ENCODE peak calls at places on chromosomes 16 and 17, in four cellular contexts. One of them, this sample, is unnamed.

GRCh38 chr17:76076765-76077581 is 2.0 kb upstream of the ZACN start:
- DNase-seq in H9: peak
- DNase-seq in IMR-90: peak
- DNase-seq in H1: no peak
- DNase-seq in this sample: no peak

GRCh38 chr17:46191332-46192210 is 1.7 kb downstream of the KANSL1 start:
- DNase-seq in H9: peak
- DNase-seq in H1: no peak
- DNase-seq in IMR-90: no peak
- DNase-seq in this sample: peak

GRCh38 chr16:24645739-24646645 is 83.5 kb upstream of the TNRC6A start:
- DNase-seq in H9: no peak
- DNase-seq in IMR-90: peak
- DNase-seq in H1: no peak
- DNase-seq in this sample: no peak

GRCh38 chr16:19644877-19645276 is 73.2 kb downstream of the KNOP1 start:
- DNase-seq in H9: no peak
- DNase-seq in IMR-90: peak
- DNase-seq in H1: no peak
- DNase-seq in this sample: peak

GRCh38 chr17:6639014-6639650 is 1.4 kb downstream of the KIAA0753 start:
- DNase-seq in H9: no peak
- DNase-seq in H1: no peak
- DNase-seq in IMR-90: no peak
- DNase-seq in this sample: no peak

GRCh38 chr17:72539981-72540897 is 419.4 kb downstream of the SOX9 start:
- DNase-seq in H9: peak
- DNase-seq in IMR-90: peak
- DNase-seq in H1: no peak
- DNase-seq in this sample: peak

GRCh38 chr17:28030386-28030785 is 12.1 kb upstream of the NLK start:
- DNase-seq in IMR-90: no peak
- DNase-seq in H9: no peak
- DNase-seq in H1: no peak
- DNase-seq in this sample: no peak

GRCh38 chr16:28981517-28981916 is 3.3 kb upstream of the LAT start:
- DNase-seq in H1: no peak
- DNase-seq in H9: peak
- DNase-seq in IMR-90: no peak
- DNase-seq in this sample: peak

GRCh38 chr17:17921192-17922082 is 50.8 kb downstream of the TOM1L2 start:
- DNase-seq in IMR-90: peak
- DNase-seq in H9: peak
- DNase-seq in H1: peak
- DNase-seq in this sample: peak

GRCh38 chr17:4806770-4807533 is at the start of gene PLD2:
- DNase-seq in H1: no peak
- DNase-seq in IMR-90: peak
- DNase-seq in H9: peak
- DNase-seq in this sample: peak

GRCh38 chr16:81486555-81487061 is 42.0 kb downstream of the CMIP start:
- DNase-seq in H9: no peak
- DNase-seq in H1: no peak
- DNase-seq in IMR-90: peak
- DNase-seq in this sample: no peak

GRCh38 chr16:15502041-15502725 is 67.8 kb downstream of the BMERB1 start:
- DNase-seq in H9: no peak
- DNase-seq in IMR-90: peak
- DNase-seq in H1: no peak
- DNase-seq in this sample: peak

GRCh38 chr16:70680495-70681381 is 5.1 kb downstream of the MTSS2 start:
- DNase-seq in H9: no peak
- DNase-seq in H1: no peak
- DNase-seq in IMR-90: no peak
- DNase-seq in this sample: no peak

GRCh38 chr16:85462405-85463227 is 150.5 kb upstream of the GSE1 start:
- DNase-seq in IMR-90: no peak
- DNase-seq in H1: no peak
- DNase-seq in H9: no peak
- DNase-seq in this sample: peak

GRCh38 chr16:9539346-9539745 is 447.9 kb downstream of the HAPSTR1 start:
- DNase-seq in H1: no peak
- DNase-seq in H9: no peak
- DNase-seq in IMR-90: no peak
- DNase-seq in this sample: no peak

GRCh38 chr17:9021985-9022552 is 759 bp downstream of the NTN1 start:
- DNase-seq in IMR-90: peak
- DNase-seq in H9: peak
- DNase-seq in H1: no peak
- DNase-seq in this sample: no peak

GRCh38 chr17:40323731-40324650 is 15.0 kb downstream of the RARA start:
- DNase-seq in IMR-90: peak
- DNase-seq in H9: no peak
- DNase-seq in H1: no peak
- DNase-seq in this sample: no peak

GRCh38 chr16:82061861-82062525 is 26.9 kb downstream of the HSD17B2 start:
- DNase-seq in IMR-90: peak
- DNase-seq in H1: no peak
- DNase-seq in H9: peak
- DNase-seq in this sample: peak

GRCh38 chr17:14622622-14623101 is 321.8 kb downstream of the HS3ST3B1 start:
- DNase-seq in IMR-90: no peak
- DNase-seq in H9: no peak
- DNase-seq in H1: no peak
- DNase-seq in this sample: no peak

GRCh38 chr17:61574542-61575351 is 16.3 kb downstream of the NACA2 start:
- DNase-seq in H9: peak
- DNase-seq in H1: no peak
- DNase-seq in IMR-90: peak
- DNase-seq in this sample: peak

GRCh38 chr17:75295220-75296158 is 6.3 kb upstream of the SLC25A19 start:
- DNase-seq in H1: no peak
- DNase-seq in IMR-90: no peak
- DNase-seq in H9: no peak
- DNase-seq in this sample: no peak

GRCh38 chr17:7042507-7043194 is 1.2 kb downstream of the SLC16A11 start:
- DNase-seq in IMR-90: no peak
- DNase-seq in H1: no peak
- DNase-seq in H9: peak
- DNase-seq in this sample: peak

GRCh38 chr17:75442168-75443103 is 14.0 kb upstream of the TMEM94 start:
- DNase-seq in H1: no peak
- DNase-seq in H9: no peak
- DNase-seq in IMR-90: no peak
- DNase-seq in this sample: no peak

GRCh38 chr16:67024384-67024896 is 4.5 kb upstream of the CBFB start:
- DNase-seq in IMR-90: no peak
- DNase-seq in H1: no peak
- DNase-seq in H9: no peak
- DNase-seq in this sample: no peak

GRCh38 chr16:89845417-89845816 is 17.1 kb downstream of the SPIRE2 start:
- DNase-seq in H1: no peak
- DNase-seq in IMR-90: no peak
- DNase-seq in H9: no peak
- DNase-seq in this sample: no peak

GRCh38 chr16:89847930-89848297 is 19.6 kb downstream of the SPIRE2 start:
- DNase-seq in H9: no peak
- DNase-seq in H1: no peak
- DNase-seq in IMR-90: no peak
- DNase-seq in this sample: no peak

GRCh38 chr16:89844739-89845339 is 16.6 kb downstream of the SPIRE2 start:
- DNase-seq in IMR-90: no peak
- DNase-seq in H1: no peak
- DNase-seq in H9: no peak
- DNase-seq in this sample: no peak

GRCh38 chr16:89847056-89847929 is 19.0 kb downstream of the SPIRE2 start:
- DNase-seq in IMR-90: no peak
- DNase-seq in H9: no peak
- DNase-seq in H1: no peak
- DNase-seq in this sample: no peak

GRCh38 chr16:89848974-89849373 is 20.7 kb downstream of the SPIRE2 start:
- DNase-seq in IMR-90: no peak
- DNase-seq in H1: no peak
- DNase-seq in H9: no peak
- DNase-seq in this sample: no peak
- H3K56ac ChIP-seq in IMR-90: no peak
- H3K56ac ChIP-seq in H1: no peak
- H3K56ac ChIP-seq in H9: no peak
- H3K56ac ChIP-seq in this sample: no peak

GRCh38 chr16:30874821-30875717 is 18.8 kb downstream of the BCL7C start:
- DNase-seq in H1: no peak
- DNase-seq in IMR-90: peak
- DNase-seq in H9: peak
- DNase-seq in this sample: peak
- H4K8ac ChIP-seq in H1: peak
- H4K8ac ChIP-seq in IMR-90: peak
- H4K8ac ChIP-seq in H9: no peak
- H4K8ac ChIP-seq in this sample: no peak

GRCh38 chr17:58187063-58187462 is 5.5 kb upstream of the EPX start:
- DNase-seq in H1: no peak
- DNase-seq in H9: no peak
- DNase-seq in IMR-90: no peak
- DNase-seq in this sample: no peak
- H3K56ac ChIP-seq in H1: no peak
- H3K56ac ChIP-seq in H9: no peak
- H3K56ac ChIP-seq in IMR-90: no peak
- H3K56ac ChIP-seq in this sample: no peak

DNA sequence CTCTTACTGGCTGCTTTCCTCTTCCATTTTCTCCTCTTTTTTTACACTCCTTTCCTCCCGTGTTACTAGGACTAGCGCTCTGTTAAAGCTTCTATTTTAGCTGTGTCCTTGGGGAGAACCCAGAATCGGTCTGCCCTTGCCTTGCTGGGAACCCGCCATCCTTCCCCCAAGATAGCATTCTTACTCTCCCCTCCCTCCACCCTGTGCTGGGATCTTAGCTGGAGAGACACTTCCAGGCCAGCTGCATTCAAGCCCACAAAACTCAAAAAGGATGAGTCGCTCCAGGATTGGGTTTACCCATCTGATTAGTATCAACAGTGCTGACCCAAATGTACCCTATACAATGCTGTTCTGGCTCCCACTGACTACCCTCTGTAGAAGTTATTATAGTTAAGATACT is 200.5 kb upstream of the ASIC2 start:
- DNase-seq in H1: no peak
- DNase-seq in IMR-90: no peak
- DNase-seq in H9: no peak
- DNase-seq in this sample: no peak
- H4K8ac ChIP-seq in H1: no peak
- H4K8ac ChIP-seq in IMR-90: no peak
- H4K8ac ChIP-seq in H9: no peak
- H4K8ac ChIP-seq in this sample: no peak